ENCODE peak calls at places on chromosomes 1 and 21, in four cellular contexts. One of them, this sample, is unnamed.

GRCh38 chr21:45123440-45123839 is 49.1 kb downstream of the ADARB1 start:
- DNase-seq in glutamatergic neuron: no peak
- DNase-seq in A549: no peak
- DNase-seq in GM20000: no peak
- DNase-seq in this sample: no peak

GRCh38 chr1:160189649-160190625 is at the start of gene CASQ1:
- DNase-seq in glutamatergic neuron: no peak
- DNase-seq in A549: no peak
- DNase-seq in GM20000: no peak
- DNase-seq in this sample: peak

GRCh38 chr21:45873418-45873817 is 108.2 kb upstream of the COL6A1 start:
- DNase-seq in glutamatergic neuron: no peak
- DNase-seq in A549: no peak
- DNase-seq in GM20000: no peak
- DNase-seq in this sample: no peak

GRCh38 chr1:180168786-180169640 is 14.3 kb downstream of the QSOX1 start:
- DNase-seq in glutamatergic neuron: peak
- DNase-seq in A549: peak
- DNase-seq in GM20000: peak
- DNase-seq in this sample: peak

GRCh38 chr1:38213720-38214367 is 167.3 kb upstream of the POU3F1 start:
- DNase-seq in glutamatergic neuron: no peak
- DNase-seq in A549: no peak
- DNase-seq in GM20000: no peak
- DNase-seq in this sample: no peak

GRCh38 chr1:28887418-28887834 is 26.9 kb upstream of the EPB41 start:
- DNase-seq in glutamatergic neuron: peak
- DNase-seq in A549: no peak
- DNase-seq in GM20000: peak
- DNase-seq in this sample: no peak

GRCh38 chr1:41483960-41484844 is at the start of gene EDN2:
- DNase-seq in glutamatergic neuron: no peak
- DNase-seq in A549: peak
- DNase-seq in GM20000: no peak
- DNase-seq in this sample: peak

GRCh38 chr1:64948905-64949833 is 17.2 kb downstream of the JAK1 start:
- DNase-seq in glutamatergic neuron: no peak
- DNase-seq in A549: no peak
- DNase-seq in GM20000: no peak
- DNase-seq in this sample: peak

GRCh38 chr1:203907901-203908300 is 46.5 kb downstream of the SNRPE start:
- DNase-seq in glutamatergic neuron: no peak
- DNase-seq in A549: no peak
- DNase-seq in GM20000: no peak
- DNase-seq in this sample: no peak

GRCh38 chr1:8848663-8849386 is 29.7 kb downstream of the ENO1 start:
- DNase-seq in glutamatergic neuron: peak
- DNase-seq in A549: peak
- DNase-seq in GM20000: peak
- DNase-seq in this sample: peak

GRCh38 chr1:151841141-151841540 is 1.5 kb upstream of the C2CD4D start:
- DNase-seq in glutamatergic neuron: no peak
- DNase-seq in A549: no peak
- DNase-seq in GM20000: no peak
- DNase-seq in this sample: peak

GRCh38 chr1:22850281-22850680 is 122.4 kb downstream of the LACTBL1 start:
- DNase-seq in glutamatergic neuron: no peak
- DNase-seq in A549: no peak
- DNase-seq in GM20000: no peak
- DNase-seq in this sample: no peak

GRCh38 chr1:174058639-174059038 is 36.5 kb upstream of the RC3H1 start:
- DNase-seq in glutamatergic neuron: no peak
- DNase-seq in A549: no peak
- DNase-seq in GM20000: no peak
- DNase-seq in this sample: no peak

GRCh38 chr1:231139659-231140650 is 21.9 kb upstream of the TRIM67 start:
- DNase-seq in glutamatergic neuron: no peak
- DNase-seq in A549: peak
- DNase-seq in GM20000: no peak
- DNase-seq in this sample: peak

GRCh38 chr1:239719642-239720258 is 333.4 kb downstream of the CHRM3 start:
- DNase-seq in glutamatergic neuron: no peak
- DNase-seq in A549: no peak
- DNase-seq in GM20000: no peak
- DNase-seq in this sample: no peak

GRCh38 chr1:207719209-207719608 is 32.6 kb upstream of the CD46 start:
- DNase-seq in glutamatergic neuron: no peak
- DNase-seq in A549: no peak
- DNase-seq in GM20000: no peak
- DNase-seq in this sample: no peak

GRCh38 chr1:207711285-207711684 is 40.6 kb upstream of the CD46 start:
- DNase-seq in glutamatergic neuron: no peak
- DNase-seq in A549: peak
- DNase-seq in GM20000: no peak
- DNase-seq in this sample: peak

DNA sequence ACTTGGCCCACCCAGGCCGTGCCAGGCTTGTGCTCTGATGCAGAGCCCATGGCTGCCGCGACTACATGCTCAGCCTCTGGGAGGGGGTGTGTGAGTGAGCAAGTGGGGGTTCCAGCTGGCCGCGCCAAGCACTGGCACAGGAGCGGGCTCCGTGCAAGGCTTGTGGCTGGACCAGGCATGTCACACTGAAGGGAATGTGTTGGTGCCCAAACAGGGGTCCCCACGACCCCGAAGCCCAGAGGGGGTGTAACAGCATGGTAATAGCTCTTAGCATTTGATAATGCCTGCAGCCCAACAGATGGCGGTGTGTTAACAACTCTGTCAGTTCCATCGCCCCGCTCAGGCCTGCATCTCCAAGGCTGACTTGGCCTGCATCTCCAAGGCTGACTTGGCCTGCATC is 38.3 kb upstream of the CD46 start:
- DNase-seq in glutamatergic neuron: no peak
- DNase-seq in A549: no peak
- DNase-seq in GM20000: no peak
- DNase-seq in this sample: no peak
- TF ChIP-seq CTCF in glutamatergic neuron: no peak
- TF ChIP-seq CTCF in A549: no peak
- TF ChIP-seq CTCF in GM20000: no peak
- TF ChIP-seq CTCF in this sample: no peak

DNA sequence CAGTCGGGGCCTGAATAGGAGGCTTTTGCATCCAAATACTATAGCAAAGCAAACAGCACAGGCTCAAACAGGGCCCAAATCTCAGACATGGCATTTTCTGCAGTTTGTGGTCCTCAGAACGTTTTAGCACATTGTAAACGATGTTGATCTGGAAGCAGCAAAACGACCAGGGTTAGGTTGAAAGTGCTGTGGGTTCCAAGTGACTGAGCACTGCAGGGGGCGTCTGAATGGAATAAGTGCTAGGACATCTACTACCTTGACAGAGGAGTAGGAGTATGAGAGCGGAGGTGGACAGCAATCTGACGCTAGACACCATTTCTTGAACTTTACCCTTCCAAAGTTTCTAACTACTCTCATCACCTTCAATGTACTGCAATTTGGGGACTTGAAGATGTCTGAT is 214.9 kb downstream of the BARHL2 start:
- DNase-seq in glutamatergic neuron: no peak
- DNase-seq in A549: no peak
- DNase-seq in GM20000: no peak
- DNase-seq in this sample: no peak
- TF ChIP-seq CTCF in glutamatergic neuron: no peak
- TF ChIP-seq CTCF in A549: no peak
- TF ChIP-seq CTCF in GM20000: no peak
- TF ChIP-seq CTCF in this sample: no peak

GRCh38 chr1:244234009-244234643 is 183.0 kb downstream of the ZBTB18 start:
- DNase-seq in glutamatergic neuron: no peak
- DNase-seq in A549: no peak
- DNase-seq in GM20000: no peak
- DNase-seq in this sample: peak
- TF ChIP-seq CTCF in glutamatergic neuron: no peak
- TF ChIP-seq CTCF in A549: no peak
- TF ChIP-seq CTCF in GM20000: no peak
- TF ChIP-seq CTCF in this sample: no peak

GRCh38 chr1:51566260-51566659 is 47.2 kb upstream of the EPS15 start:
- DNase-seq in glutamatergic neuron: no peak
- DNase-seq in A549: no peak
- DNase-seq in GM20000: no peak
- DNase-seq in this sample: no peak
- TF ChIP-seq CTCF in glutamatergic neuron: no peak
- TF ChIP-seq CTCF in A549: no peak
- TF ChIP-seq CTCF in GM20000: no peak
- TF ChIP-seq CTCF in this sample: no peak

DNA sequence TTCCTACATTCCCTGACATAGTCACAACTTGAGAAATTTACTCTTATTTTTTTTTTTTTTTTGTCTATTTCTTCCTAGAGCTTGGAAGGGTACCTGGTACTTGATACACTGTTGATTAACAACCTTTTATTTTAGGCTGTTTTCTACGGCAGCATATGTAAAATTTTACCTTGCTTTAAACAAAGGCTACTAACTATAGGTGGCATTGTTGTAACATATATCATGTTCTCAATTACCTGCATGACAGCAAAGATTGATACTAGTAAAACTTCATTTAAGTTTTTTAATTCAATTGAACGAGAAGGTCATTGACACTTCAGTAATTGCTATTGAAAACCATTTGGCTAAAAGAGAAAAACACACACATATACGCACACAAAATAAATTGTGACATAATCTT is 238.3 kb upstream of the ESRRG start:
- DNase-seq in glutamatergic neuron: no peak
- DNase-seq in A549: no peak
- DNase-seq in GM20000: no peak
- DNase-seq in this sample: peak
- TF ChIP-seq CTCF in glutamatergic neuron: no peak
- TF ChIP-seq CTCF in A549: no peak
- TF ChIP-seq CTCF in GM20000: no peak
- TF ChIP-seq CTCF in this sample: no peak

DNA sequence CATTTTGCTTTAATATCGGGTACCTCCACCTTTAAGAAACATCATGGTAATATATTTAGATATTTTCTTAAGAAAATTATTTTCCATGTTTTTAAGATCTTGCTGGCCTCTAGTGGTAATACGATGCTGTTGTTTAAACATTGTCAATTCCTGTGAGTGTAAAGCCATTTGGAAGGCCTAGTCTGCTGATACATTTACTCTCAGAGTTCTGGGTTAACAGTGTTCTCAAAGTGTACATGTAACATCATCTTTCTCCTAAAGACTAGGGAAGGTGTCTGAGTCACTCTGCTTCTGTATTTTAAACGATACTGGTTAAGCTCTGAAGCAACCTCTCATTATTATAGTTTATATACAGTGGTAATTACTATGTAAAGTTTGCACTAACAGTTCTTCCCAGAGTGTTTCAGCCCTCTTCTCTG is 189.1 kb downstream of the RASAL2 start:
- DNase-seq in glutamatergic neuron: no peak
- DNase-seq in A549: peak
- DNase-seq in GM20000: no peak
- DNase-seq in this sample: peak
- TF ChIP-seq CTCF in glutamatergic neuron: no peak
- TF ChIP-seq CTCF in A549: peak
- TF ChIP-seq CTCF in GM20000: no peak
- TF ChIP-seq CTCF in this sample: peak

GRCh38 chr1:223007250-223007649 is 135.8 kb downstream of the TLR5 start:
- DNase-seq in glutamatergic neuron: no peak
- DNase-seq in A549: no peak
- DNase-seq in GM20000: no peak
- DNase-seq in this sample: no peak

GRCh38 chr1:223000549-223001135 is 142.4 kb downstream of the TLR5 start:
- DNase-seq in glutamatergic neuron: no peak
- DNase-seq in A549: no peak
- DNase-seq in GM20000: no peak
- DNase-seq in this sample: no peak

GRCh38 chr1:223006794-223007193 is 136.3 kb downstream of the TLR5 start:
- DNase-seq in glutamatergic neuron: no peak
- DNase-seq in A549: no peak
- DNase-seq in GM20000: no peak
- DNase-seq in this sample: no peak

GRCh38 chr1:223003549-223003948 is 139.5 kb downstream of the TLR5 start:
- DNase-seq in glutamatergic neuron: no peak
- DNase-seq in A549: no peak
- DNase-seq in GM20000: no peak
- DNase-seq in this sample: no peak

DNA sequence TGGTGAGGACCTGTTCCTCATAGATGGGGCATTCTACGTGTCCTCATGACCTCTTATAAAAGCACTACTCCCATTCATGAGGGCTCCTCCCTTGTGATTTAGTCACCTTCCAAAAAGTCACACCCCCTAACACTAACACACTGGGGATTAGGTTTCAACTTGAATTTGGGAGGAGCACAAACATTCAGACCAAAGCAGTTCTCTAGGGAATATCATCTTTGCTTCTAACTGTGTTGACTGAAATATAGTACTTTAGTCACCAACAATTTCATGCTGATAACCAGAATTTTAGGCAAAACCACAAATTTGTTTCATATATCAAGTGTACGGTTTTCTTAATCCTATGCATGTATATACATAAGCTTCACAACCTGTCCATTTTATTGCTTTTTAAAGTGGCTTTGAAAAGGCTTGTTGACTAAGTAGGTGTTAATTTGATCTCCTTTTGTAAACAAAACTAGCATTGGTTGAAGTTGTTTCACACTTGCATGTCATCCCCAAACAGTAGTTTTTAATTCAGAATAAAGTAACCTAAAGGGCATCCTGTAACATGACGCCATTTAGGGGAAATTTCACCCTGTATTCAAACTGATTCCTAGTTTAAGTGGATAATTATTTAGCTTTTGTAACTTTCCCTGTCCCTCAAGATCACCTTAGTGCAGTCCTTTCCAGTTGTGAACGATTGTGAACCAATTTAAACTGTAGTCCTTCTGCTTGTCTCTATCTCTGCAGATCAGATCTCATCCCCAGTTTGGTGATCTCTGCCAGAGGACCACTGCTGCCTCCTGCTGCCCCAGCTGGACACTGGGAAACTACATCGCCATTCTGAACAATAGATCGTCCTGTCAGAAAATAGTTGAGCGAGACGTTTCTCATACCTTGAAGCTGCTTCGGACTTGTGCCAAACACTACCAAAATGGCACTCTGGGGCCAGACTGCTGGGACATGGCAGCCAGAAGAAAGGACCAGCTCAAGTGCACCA is 141.1 kb downstream of the TLR5 start:
- DNase-seq in glutamatergic neuron: no peak
- DNase-seq in A549: no peak
- DNase-seq in GM20000: no peak
- DNase-seq in this sample: peak
- TF ChIP-seq CTCF in glutamatergic neuron: no peak
- TF ChIP-seq CTCF in A549: peak
- TF ChIP-seq CTCF in GM20000: no peak
- TF ChIP-seq CTCF in this sample: no peak

This sample was measured in bronchial epithelial cell.